ENCODE peak calls at places on chromosomes 5 and 9, in seven cellular contexts. J is GM23248; U is suprapubic skin; T is astrocyte; R is cardiac muscle cell; P is effector memory CD4-positive, alpha-beta T cell; K is uterus. Z is an unnamed sample. For H3K4me1, the result is how much of the 10 kb centered on the place peaks cover.

GRCh38 chr5:179310439-179311090 is 34.7 kb downstream of the ADAMTS2 start:
- DNase-seq in J (no peak), U (peak), T (no peak), R (no peak), P (no peak), K (peak), Z (no peak)

GRCh38 chr9:135574943-135575342 is 13.4 kb downstream of the PAEP start:
- DNase-seq in J (no peak), U (no peak), T (no peak), R (no peak), P (no peak), K (no peak), Z (no peak)

GRCh38 chr5:8184455-8185063 is 315.6 kb downstream of the MTRR start:
- DNase-seq in J (peak), U (no peak), T (no peak), R (peak), P (no peak), K (no peak), Z (no peak)

GRCh38 chr5:151480384-151480783 is 33.0 kb downstream of the SLC36A1 start:
- DNase-seq in J (peak), U (no peak), T (peak), R (peak), P (no peak), K (no peak), Z (no peak)

GRCh38 chr9:113602126-113603119 is 138.9 kb downstream of the RGS3 start:
- DNase-seq in J (peak), U (peak), T (peak), R (peak), P (no peak), K (peak), Z (no peak)

GRCh38 chr5:177552839-177553455 is 1.4 kb downstream of the FAM193B start:
- DNase-seq in J (peak), U (no peak), T (no peak), R (peak), P (no peak), K (no peak), Z (no peak)

GRCh38 chr5:82351754-82352145 is 73.6 kb upstream of the RPS23 start:
- DNase-seq in J (peak), U (no peak), T (peak), R (peak), P (no peak), K (no peak), Z (peak)

GRCh38 chr9:92484563-92484962 is 2.3 kb upstream of the ASPN start:
- DNase-seq in J (no peak), U (no peak), T (no peak), R (peak), P (no peak), K (no peak), Z (no peak)

GRCh38 chr5:172417130-172417802 is 37.1 kb downstream of the SH3PXD2B start:
- DNase-seq in J (peak), U (peak), T (no peak), R (no peak), P (no peak), K (no peak), Z (no peak)

GRCh38 chr5:151191661-151192060 is 32.2 kb downstream of the CCDC69 start:
- DNase-seq in J (no peak), U (no peak), T (no peak), R (no peak), P (no peak), K (no peak), Z (no peak)

GRCh38 chr9:37508135-37508833 is 22.5 kb downstream of the POLR1E start:
- DNase-seq in J (no peak), U (no peak), T (no peak), R (peak), P (no peak), K (no peak), Z (no peak)

GRCh38 chr5:50963647-50964584 is 297.5 kb downstream of the PARP8 start:
- DNase-seq in J (no peak), U (no peak), T (no peak), R (no peak), P (no peak), K (no peak), Z (no peak)

GRCh38 chr5:143759368-143760136 is 52.4 kb upstream of the HMHB1 start:
- DNase-seq in J (peak), U (no peak), T (no peak), R (no peak), P (no peak), K (no peak), Z (no peak)

GRCh38 chr5:139155333-139155732 is 42.8 kb downstream of the SIL1 start:
- DNase-seq in J (no peak), U (no peak), T (no peak), R (no peak), P (no peak), K (no peak), Z (no peak)

GRCh38 chr5:77743181-77743580 is 33.0 kb downstream of the TBCA start:
- DNase-seq in J (peak), U (no peak), T (peak), R (peak), P (no peak), K (no peak), Z (no peak)

GRCh38 chr9:133888779-133889491 is 103.2 kb downstream of the VAV2 start:
- DNase-seq in J (no peak), U (no peak), T (no peak), R (no peak), P (no peak), K (no peak), Z (no peak)

GRCh38 chr5:107570805-107571531 is 99.8 kb downstream of the EFNA5 start:
- DNase-seq in J (no peak), U (no peak), T (no peak), R (peak), P (no peak), K (no peak), Z (no peak)

GRCh38 chr5:1660037-1660400 is 136.3 kb upstream of the LPCAT1 start:
- DNase-seq in J (no peak), U (no peak), T (no peak), R (no peak), P (no peak), K (no peak), Z (no peak)

GRCh38 chr5:172841258-172841657 is 7.2 kb downstream of the ERGIC1 start:
- DNase-seq in J (no peak), U (no peak), T (no peak), R (no peak), P (no peak), K (no peak), Z (no peak)

GRCh38 chr5:153987310-153987709 is 51.4 kb downstream of the FAM114A2 start:
- DNase-seq in J (no peak), U (no peak), T (no peak), R (no peak), P (no peak), K (no peak), Z (no peak)

GRCh38 chr9:4152876-4153275 is 147.0 kb downstream of the GLIS3 start:
- DNase-seq in J (no peak), U (no peak), T (no peak), R (no peak), P (no peak), K (no peak), Z (no peak)

GRCh38 chr9:113269871-113270270 is 5.5 kb downstream of the CDC26 start:
- DNase-seq in J (no peak), U (no peak), T (no peak), R (no peak), P (no peak), K (no peak), Z (no peak)

GRCh38 chr5:95862636-95863382 is 40.3 kb upstream of the GLRX start:
- DNase-seq in J (no peak), U (no peak), T (no peak), R (no peak), P (no peak), K (no peak), Z (no peak)

GRCh38 chr9:94916956-94917355 is 190.5 kb downstream of the AOPEP start:
- DNase-seq in J (no peak), U (no peak), T (no peak), R (no peak), P (no peak), K (no peak), Z (peak)
- H3K4me1 ChIP-seq in J (half or more), U (half or more), T (half or more), R (half or more), P (under half), K (under half), Z (under half)

DNA sequence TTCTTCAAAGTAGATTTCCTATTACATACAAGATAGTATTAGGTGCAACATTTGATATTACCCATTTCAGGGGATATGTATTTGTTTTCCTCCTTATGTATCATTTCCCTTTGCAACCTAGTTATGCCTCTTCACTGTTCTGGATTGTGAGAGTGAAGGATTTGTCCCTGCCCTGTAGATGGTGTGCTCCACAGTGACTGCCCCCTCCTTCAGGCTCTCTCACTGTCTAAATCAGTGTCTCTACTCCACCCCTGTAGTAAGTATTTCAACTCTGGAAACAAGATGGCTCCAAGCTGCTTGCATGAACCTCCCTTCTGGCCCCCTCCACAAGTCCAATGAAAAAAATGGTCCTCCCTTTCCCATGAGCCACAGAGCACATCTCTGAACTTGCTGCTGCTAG is 225.8 kb downstream of the ARHGEF28 start:
- DNase-seq in J (no peak), U (no peak), T (no peak), R (no peak), P (no peak), K (no peak), Z (no peak)
- H3K27ac ChIP-seq in J (no peak), U (no peak), T (no peak), R (no peak), P (no peak), K (no peak), Z (no peak)

DNA sequence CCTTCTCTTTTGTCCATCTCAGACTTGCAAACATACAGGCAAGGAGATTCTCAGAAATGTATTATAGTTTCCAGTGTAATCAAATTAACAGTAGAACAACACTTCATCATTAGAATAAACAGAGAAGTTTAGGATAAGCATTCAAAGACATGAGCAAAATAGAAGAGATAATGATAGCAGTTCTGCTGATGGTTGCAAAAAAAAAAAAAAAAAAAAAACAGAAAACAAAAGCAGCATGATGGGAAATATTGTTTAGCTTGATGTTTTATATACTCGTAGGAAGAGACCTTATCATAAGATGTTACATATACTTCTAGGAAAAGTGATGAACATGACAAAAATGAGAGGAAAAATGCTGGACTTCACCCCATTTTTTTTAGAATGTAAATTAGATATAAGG is 1356.2 kb downstream of the MAT2B start:
- DNase-seq in J (no peak), U (no peak), T (no peak), R (no peak), P (no peak), K (no peak), Z (no peak)
- H3K4me1 ChIP-seq in J (under half), U (under half), T (under half), R (under half), P (under half), K (under half), Z (under half)

GRCh38 chr9:137268538-137269201 is 8.9 kb upstream of the TOR4A start:
- DNase-seq in J (no peak), U (peak), T (no peak), R (no peak), P (no peak), K (no peak), Z (no peak)

GRCh38 chr9:137267933-137268355 is 9.6 kb upstream of the TOR4A start:
- DNase-seq in J (no peak), U (no peak), T (no peak), R (no peak), P (no peak), K (no peak), Z (no peak)

GRCh38 chr9:137266162-137266527 is 11.0 kb downstream of the NELFB start:
- DNase-seq in J (no peak), U (no peak), T (no peak), R (no peak), P (no peak), K (no peak), Z (no peak)

GRCh38 chr9:137265496-137266161 is 10.5 kb downstream of the NELFB start:
- DNase-seq in J (no peak), U (no peak), T (no peak), R (no peak), P (no peak), K (no peak), Z (no peak)

GRCh38 chr9:137266589-137267453 is 10.7 kb upstream of the TOR4A start:
- DNase-seq in J (no peak), U (no peak), T (no peak), R (no peak), P (no peak), K (no peak), Z (no peak)
- H3K27ac ChIP-seq in J (no peak), U (no peak), T (no peak), R (no peak), P (no peak), K (no peak), Z (peak)

GRCh38 chr9:123493627-123494026 is 137.6 kb downstream of the CRB2 start:
- DNase-seq in J (no peak), U (no peak), T (no peak), R (no peak), P (no peak), K (no peak), Z (no peak)

GRCh38 chr9:123484130-123484529 is 128.1 kb downstream of the CRB2 start:
- DNase-seq in J (no peak), U (no peak), T (no peak), R (no peak), P (no peak), K (no peak), Z (no peak)

GRCh38 chr9:123487944-123488343 is 131.9 kb downstream of the CRB2 start:
- DNase-seq in J (no peak), U (no peak), T (no peak), R (no peak), P (no peak), K (no peak), Z (no peak)

GRCh38 chr9:123486431-123486830 is 130.4 kb downstream of the CRB2 start:
- DNase-seq in J (no peak), U (no peak), T (no peak), R (no peak), P (no peak), K (no peak), Z (no peak)

GRCh38 chr9:123488683-123489321 is 132.8 kb downstream of the CRB2 start:
- DNase-seq in J (no peak), U (no peak), T (no peak), R (no peak), P (no peak), K (no peak), Z (no peak)
- H3K4me1 ChIP-seq in J (under half), U (under half), T (under half), R (under half), P (under half), K (under half), Z (under half)

GRCh38 chr5:6827815-6828214 is 114.6 kb downstream of the TENT4A start:
- DNase-seq in J (no peak), U (no peak), T (no peak), R (no peak), P (peak), K (no peak), Z (no peak)
- H3K27ac ChIP-seq in J (no peak), U (no peak), T (no peak), R (no peak), P (peak), K (no peak), Z (no peak)

GRCh38 chr9:112032733-112033132 is 136.1 kb downstream of the UGCG start:
- DNase-seq in J (peak), U (no peak), T (peak), R (no peak), P (no peak), K (no peak), Z (no peak)
- H3K4me1 ChIP-seq in J (half or more), U (under half), T (under half), R (under half), P (under half), K (under half), Z (under half)

GRCh38 chr9:122053546-122053945 is 39.6 kb downstream of the TTLL11 start:
- DNase-seq in J (no peak), U (no peak), T (no peak), R (no peak), P (no peak), K (no peak), Z (no peak)
- H3K27ac ChIP-seq in J (peak), U (peak), T (peak), R (no peak), P (no peak), K (no peak), Z (no peak)

GRCh38 chr9:96149881-96150280 is 152.1 kb downstream of the HSD17B3 start:
- DNase-seq in J (no peak), U (no peak), T (no peak), R (no peak), P (no peak), K (no peak), Z (no peak)
- H3K4me1 ChIP-seq in J (under half), U (under half), T (under half), R (under half), P (under half), K (under half), Z (under half)

GRCh38 chr9:124272979-124273378 is 15.2 kb downstream of the NEK6 start:
- DNase-seq in J (no peak), U (no peak), T (no peak), R (no peak), P (no peak), K (no peak), Z (no peak)
- H3K27ac ChIP-seq in J (no peak), U (peak), T (no peak), R (no peak), P (no peak), K (no peak), Z (peak)